ENCODE peak calls at places on chromosomes 5 and 9, in ten cellular contexts. R is thyroid gland, V is lower leg skin, N is HCT116, Z is adrenal gland, A is heart left ventricle, S is body of pancreas, U is IMR-90, B is H1, T is sigmoid colon. K is an unnamed sample.

GRCh38 chr9:105103776-105104175 is 140.7 kb upstream of the SLC44A1 start:
- DNase-seq in U (peak), A (no peak), S (no peak), T (no peak), B (no peak), V (no peak), N (no peak), R (no peak), Z (no peak), K (no peak)

GRCh38 chr5:51382508-51382758 is 815 bp upstream of the ISL1 start:
- DNase-seq in V (no peak), U (no peak), R (no peak), T (no peak), A (no peak), Z (no peak), B (no peak), N (no peak), S (no peak), K (no peak)

GRCh38 chr9:126234681-126235349 is 91.8 kb upstream of the MVB12B start:
- DNase-seq in N (no peak), Z (no peak), S (no peak), R (no peak), V (peak), T (no peak), A (no peak), B (no peak), U (no peak), K (no peak)

GRCh38 chr5:1522601-1523479 is 920 bp downstream of the LPCAT1 start:
- DNase-seq in R (peak), T (peak), N (no peak), A (no peak), S (peak), V (peak), Z (peak), U (no peak), B (peak), K (peak)

GRCh38 chr9:93589688-93590087 is 13.3 kb downstream of the PHF2 start:
- DNase-seq in S (peak), V (peak), N (no peak), B (no peak), U (peak), T (no peak), A (no peak), Z (no peak), R (peak), K (no peak)

GRCh38 chr5:73822989-73823339 is 197.0 kb downstream of the ARHGEF28 start:
- DNase-seq in A (no peak), T (no peak), V (no peak), Z (no peak), U (peak), N (no peak), R (peak), B (no peak), S (peak), K (no peak)

GRCh38 chr9:130196643-130197042 is 24.4 kb downstream of the NCS1 start:
- DNase-seq in A (no peak), Z (no peak), S (peak), T (no peak), N (no peak), R (peak), B (no peak), V (no peak), U (peak), K (no peak)

GRCh38 chr5:84494453-84494852 is 109.8 kb upstream of the EDIL3 start:
- DNase-seq in N (no peak), S (no peak), B (no peak), R (no peak), T (no peak), A (no peak), V (no peak), U (peak), Z (no peak), K (no peak)

GRCh38 chr9:14092344-14092743 is 221.6 kb downstream of the NFIB start:
- DNase-seq in R (no peak), B (no peak), A (no peak), N (no peak), Z (no peak), S (no peak), T (no peak), U (no peak), V (no peak), K (no peak)

GRCh38 chr5:176771102-176771845 is 39.1 kb upstream of the UNC5A start:
- DNase-seq in T (peak), B (no peak), V (peak), R (no peak), U (no peak), S (no peak), Z (no peak), A (no peak), N (no peak), K (no peak)

GRCh38 chr5:172548311-172548731 is 92.7 kb upstream of the NEURL1B start:
- DNase-seq in S (no peak), V (no peak), B (no peak), Z (no peak), N (no peak), R (no peak), A (no peak), T (peak), U (no peak), K (no peak)

GRCh38 chr5:169978744-169979143 is 1.6 kb downstream of the INSYN2B start:
- DNase-seq in T (no peak), N (no peak), B (no peak), R (no peak), Z (no peak), S (no peak), A (no peak), V (no peak), U (no peak), K (no peak)

GRCh38 chr5:151820903-151821302 is 49.1 kb downstream of the G3BP1 start:
- DNase-seq in R (no peak), N (no peak), Z (no peak), T (no peak), U (no peak), B (no peak), S (no peak), V (no peak), A (no peak), K (no peak)

GRCh38 chr9:93951655-93952118 is 3.5 kb downstream of the BARX1 start:
- DNase-seq in B (peak), Z (no peak), U (no peak), T (peak), N (no peak), V (peak), S (no peak), R (no peak), A (no peak), K (no peak)

GRCh38 chr5:176157656-176158055 is 80.6 kb upstream of the SIMC1 start:
- DNase-seq in Z (no peak), A (no peak), R (no peak), S (no peak), T (no peak), B (no peak), N (no peak), V (no peak), U (peak), K (no peak)

GRCh38 chr5:52359261-52359660 is 428.5 kb upstream of the ITGA1 start:
- DNase-seq in B (no peak), R (no peak), Z (no peak), T (no peak), A (no peak), N (no peak), U (no peak), V (no peak), S (no peak), K (no peak)

GRCh38 chr5:164235176-164235914 is 729.9 kb downstream of the MAT2B start:
- DNase-seq in S (no peak), V (no peak), B (no peak), T (no peak), U (peak), R (no peak), N (no peak), Z (no peak), A (no peak), K (no peak)

GRCh38 chr5:119291877-119292276 is 63.9 kb upstream of the TNFAIP8 start:
- DNase-seq in S (no peak), N (no peak), U (no peak), R (no peak), A (no peak), T (no peak), B (no peak), Z (no peak), V (no peak), K (no peak)

GRCh38 chr5:68252678-68253520 is 37.3 kb downstream of the PIK3R1 start:
- DNase-seq in T (peak), B (peak), N (peak), S (peak), V (no peak), U (peak), A (peak), Z (peak), R (peak), K (no peak)

GRCh38 chr5:12100542-12100941 is 196.3 kb upstream of the CTNND2 start:
- DNase-seq in V (no peak), R (no peak), N (no peak), Z (no peak), B (no peak), T (no peak), S (no peak), U (no peak), A (no peak), K (no peak)

GRCh38 chr9:4805519-4805918 is 12.8 kb downstream of the RCL1 start:
- DNase-seq in T (no peak), R (no peak), U (no peak), Z (no peak), A (no peak), S (no peak), N (no peak), B (no peak), V (no peak), K (no peak)
- TF ChIP-seq CTCF in T (no peak), R (no peak), U (no peak), Z (no peak), A (no peak), S (no peak), N (no peak), B (no peak), V (no peak), K (no peak)

GRCh38 chr9:133738039-133738805 is at the start of gene SARDH:
- DNase-seq in Z (peak), V (peak), U (peak), B (peak), T (peak), A (peak), R (peak), S (peak), N (no peak), K (peak)
- H3K4me3 ChIP-seq in Z (no peak), V (no peak), U (peak), B (peak), T (peak), A (peak), R (no peak), S (peak), N (peak), K (peak)

GRCh38 chr5:58460727-58461286 is 921 bp upstream of the PLK2 start:
- DNase-seq in R (peak), V (peak), S (peak), U (peak), T (peak), N (peak), B (peak), A (peak), Z (peak), K (peak)
- TF ChIP-seq POLR2A in R (no peak), V (no peak), S (no peak), U (no peak), T (no peak), N (no peak), B (no peak), A (no peak), Z (no peak), K (peak)

GRCh38 chr9:24242599-24242998 is 303.1 kb downstream of the IZUMO3 start:
- DNase-seq in Z (no peak), S (no peak), B (no peak), V (no peak), T (no peak), N (no peak), A (no peak), U (no peak), R (no peak), K (no peak)

DNA sequence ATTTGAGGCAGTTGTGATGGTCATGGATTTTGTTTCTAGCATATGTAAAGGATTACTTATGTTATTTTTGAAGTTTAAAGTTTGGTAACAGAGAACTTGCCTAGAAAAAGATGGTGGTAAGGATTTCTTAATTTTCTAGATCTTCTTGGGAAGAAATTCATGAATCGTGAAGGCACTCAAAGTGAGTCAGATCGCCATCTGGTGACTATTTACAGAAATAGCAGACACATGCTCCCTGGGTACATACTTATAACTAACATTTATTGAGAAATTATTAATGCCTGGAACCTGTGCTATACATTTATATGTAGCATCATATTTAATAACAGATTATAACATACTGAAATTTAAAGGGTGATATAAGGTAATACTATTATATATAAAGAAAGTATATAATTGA is 299.7 kb downstream of the IZUMO3 start:
- DNase-seq in U (peak), Z (no peak), V (no peak), B (no peak), S (no peak), R (no peak), A (no peak), T (no peak), N (peak), K (no peak)
- TF ChIP-seq CTCF in U (peak), Z (peak), V (no peak), B (peak), S (no peak), R (no peak), A (peak), T (no peak), N (peak), K (no peak)

DNA sequence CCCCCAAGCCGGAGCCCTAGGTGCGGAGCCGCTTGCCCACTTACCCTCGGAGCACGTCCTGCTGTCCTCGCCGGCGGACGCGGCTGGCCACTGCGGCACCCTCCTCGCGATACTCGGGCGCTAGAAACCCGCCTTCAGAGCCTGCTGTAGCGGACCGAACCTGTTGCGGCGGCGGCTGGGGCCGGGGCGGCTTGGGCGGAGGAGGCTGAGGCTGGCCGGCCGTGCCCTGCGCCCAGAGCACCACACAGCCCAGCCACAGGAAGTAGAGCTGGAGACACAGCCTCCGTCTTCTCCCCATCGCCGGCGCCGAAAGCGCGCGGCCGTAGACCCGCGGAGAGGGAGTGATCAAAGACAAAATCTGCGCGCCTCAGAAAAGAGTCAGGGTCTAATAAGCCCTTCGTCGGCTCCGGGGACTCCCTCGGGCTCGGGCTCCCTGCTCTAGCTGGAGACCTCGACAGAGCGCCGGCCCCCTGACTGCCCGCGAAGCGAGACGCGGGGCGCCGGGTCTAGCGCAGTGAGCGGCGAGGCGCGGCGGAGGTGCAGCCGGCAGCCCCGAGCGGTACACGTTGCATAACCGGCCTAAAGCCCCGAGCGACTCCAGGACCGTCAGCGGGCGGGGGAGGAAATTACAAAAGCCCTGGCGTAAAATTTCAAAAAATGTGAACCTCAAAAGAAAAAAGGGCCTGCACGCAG is 593 bp downstream of the FBN2 start:
- DNase-seq in R (peak), B (peak), Z (peak), V (no peak), T (no peak), N (no peak), U (peak), A (peak), S (peak), K (peak)
- H3K4me3 ChIP-seq in R (peak), B (peak), Z (peak), V (peak), T (peak), N (no peak), U (peak), A (peak), S (peak), K (peak)